ENCODE peak calls at places on chromosomes 4 and X, in five cellular contexts. C, I, A, B and R are unnamed samples.
A peak's percentile ranks its signal among the peaks of the same experiment; 100 is the strongest.

GRCh38 chr4:143773998-143774898 is 73.8 kb upstream of the FREM3 start:
- DNase-seq in C (no peak), A (peak; percentile 59), B (peak; percentile 36), I (peak; percentile 84), R (no peak)

GRCh38 chrX:40174594-40175415 is 77.0 kb upstream of the BCOR start:
- DNase-seq in I (peak; percentile 37), C (peak; percentile 74), B (no peak), A (no peak), R (peak; percentile 54)

GRCh38 chr4:27973056-27973455 is 1112.4 kb downstream of the STIM2 start:
- DNase-seq in I (no peak), C (no peak), B (no peak), A (no peak), R (no peak)

GRCh38 chrX:74250574-74250973 is 53.4 kb upstream of the ZCCHC13 start:
- DNase-seq in I (no peak), B (no peak), C (no peak), A (no peak), R (no peak)

GRCh38 chr4:151727365-151727764 is 33.4 kb downstream of the GATB start:
- DNase-seq in B (no peak), A (no peak), C (no peak), I (no peak), R (no peak)

GRCh38 chr4:80989921-80990544 is 40.5 kb upstream of the BMP3 start:
- DNase-seq in C (no peak), A (no peak), I (peak; percentile 43), B (peak; percentile 12), R (no peak)

GRCh38 chr4:84814100-84814750 is 152.3 kb downstream of the WDFY3 start:
- DNase-seq in I (no peak), B (no peak), C (no peak), A (no peak), R (no peak)

GRCh38 chr4:2334826-2335728 is 73.2 kb upstream of the MXD4 start:
- DNase-seq in A (peak; percentile 27), I (no peak), C (no peak), B (peak; percentile 7), R (no peak)

GRCh38 chr4:140296871-140297570 is 76.4 kb upstream of the SCOC start:
- DNase-seq in A (no peak), I (peak; percentile 47), C (peak; percentile 44), B (no peak), R (no peak)

GRCh38 chr4:2852481-2852881 is 8.8 kb downstream of the ADD1 start:
- DNase-seq in A (no peak), C (no peak), I (peak; percentile 33), B (no peak), R (peak; percentile 73)

GRCh38 chr4:28686618-28687017 is 1826.0 kb downstream of the STIM2 start:
- DNase-seq in C (no peak), B (no peak), I (peak; percentile 84), A (no peak), R (no peak)

GRCh38 chrX:58025979-58026378 is 115.7 kb upstream of the ZXDA start:
- DNase-seq in B (peak; percentile 33), I (peak; percentile 38), A (no peak), C (no peak), R (no peak)

GRCh38 chr4:184350213-184350817 is 124.0 kb downstream of the IRF2 start:
- DNase-seq in C (no peak), A (no peak), I (no peak), B (no peak), R (no peak)

GRCh38 chr4:86999244-86999643 is 64.4 kb downstream of the AFF1 start:
- DNase-seq in B (no peak), I (no peak), C (no peak), A (no peak), R (no peak)

GRCh38 chrX:38055170-38055847 is 49.0 kb downstream of the SYTL5 start:
- DNase-seq in C (no peak), I (peak; percentile 25), A (no peak), B (no peak), R (peak; percentile 5)

GRCh38 chrX:38050806-38051205 is 44.5 kb downstream of the SYTL5 start:
- DNase-seq in C (no peak), A (no peak), I (no peak), B (no peak), R (no peak)

GRCh38 chrX:38048886-38049285 is 42.5 kb downstream of the SYTL5 start:
- DNase-seq in A (no peak), C (no peak), I (no peak), B (no peak), R (no peak)

DNA sequence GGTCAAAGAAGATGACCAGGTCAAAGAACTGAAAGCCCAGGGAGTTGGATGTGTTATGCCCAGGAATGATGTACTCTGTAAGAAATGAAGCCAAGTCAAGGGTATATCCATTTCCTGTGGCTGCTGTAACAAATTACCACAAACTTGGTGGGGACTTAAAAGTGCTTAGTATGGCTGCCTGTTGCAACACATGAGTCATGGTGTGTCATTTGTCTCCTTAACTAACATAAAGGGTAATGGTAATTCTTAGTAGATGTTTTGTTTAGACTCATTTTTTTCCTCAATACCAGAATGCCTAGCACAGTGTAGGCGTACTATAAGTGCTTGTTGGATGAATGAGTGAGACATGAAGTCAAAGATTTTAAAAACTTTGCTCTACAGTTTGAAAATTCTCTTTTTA is 45.7 kb downstream of the SYTL5 start:
- DNase-seq in A (no peak), I (no peak), B (no peak), C (no peak), R (no peak)
- H3K27ac ChIP-seq in A (no peak overlapping the region), I (no peak overlapping the region), B (no peak overlapping the region), C (no peak overlapping the region), R (no peak overlapping the region)

GRCh38 chrX:151000901-151001301 is 17.8 kb downstream of the HMGB3 start:
- DNase-seq in C (no peak), A (no peak), B (no peak), I (no peak), R (no peak)

GRCh38 chrX:151006410-151007109 is 23.4 kb downstream of the HMGB3 start:
- DNase-seq in C (no peak), B (no peak), I (no peak), A (no peak), R (no peak)

GRCh38 chrX:151009582-151009981 is 26.4 kb downstream of the HMGB3 start:
- DNase-seq in A (no peak), C (no peak), I (no peak), B (no peak), R (no peak)

DNA sequence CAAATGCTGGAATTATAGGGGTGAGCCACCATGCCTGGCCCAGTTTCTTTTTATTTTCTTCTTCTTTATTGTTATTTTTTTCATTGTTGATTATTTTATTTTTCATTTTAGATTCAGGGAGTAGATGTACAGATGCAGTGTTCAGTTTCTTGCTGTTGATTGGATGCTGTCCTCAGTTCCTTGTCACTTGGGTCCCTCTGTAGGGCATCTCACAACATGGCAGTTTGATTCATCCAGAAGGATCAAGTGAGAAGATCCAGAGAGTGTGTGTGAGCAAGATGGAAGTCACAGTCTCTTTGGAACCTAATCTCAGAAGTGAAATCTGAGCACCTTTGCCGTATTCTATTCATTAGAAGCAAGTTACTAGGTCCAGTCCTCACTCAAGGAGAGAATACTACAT is 20.9 kb downstream of the HMGB3 start:
- DNase-seq in B (no peak), I (no peak), C (no peak), A (no peak), R (no peak)
- TF ChIP-seq CTCF in B (no peak), I (no peak), C (no peak), A (no peak), R (peak; percentile 23)

DNA sequence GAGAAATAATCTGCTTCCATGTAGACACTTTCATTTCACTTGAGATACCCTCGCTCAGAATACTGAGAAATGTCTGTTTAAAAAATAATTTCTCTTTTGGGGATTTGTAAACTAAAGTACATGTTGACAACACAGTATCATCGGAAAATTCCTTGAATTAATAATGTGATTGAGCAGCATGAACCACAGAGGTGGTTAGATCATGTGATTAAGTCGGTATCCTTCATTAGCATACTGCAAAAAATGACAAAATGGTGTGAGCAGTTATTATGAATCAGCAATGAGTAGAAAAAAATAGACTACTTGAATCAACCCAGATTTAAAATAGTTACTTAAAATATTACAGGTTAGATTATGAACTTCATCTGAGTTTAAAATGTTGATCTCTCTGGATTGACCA is 14.1 kb downstream of the MAP7D3 start:
- DNase-seq in C (no peak), B (no peak), A (no peak), I (no peak), R (no peak)
- H3K36me3 ChIP-seq in C (no peaks in the 10 kb centered on the region), B (no peaks in the 10 kb centered on the region), A (no peaks in the 10 kb centered on the region), I (no peaks in the 10 kb centered on the region), R (no peaks in the 10 kb centered on the region)

GRCh38 chr4:174505892-174506291 is 16.4 kb downstream of the HPGD start:
- DNase-seq in B (no peak), A (no peak), I (no peak), C (no peak), R (no peak)

GRCh38 chr4:174505012-174505411 is 17.3 kb downstream of the HPGD start:
- DNase-seq in C (no peak), A (no peak), B (no peak), I (no peak), R (no peak)

DNA sequence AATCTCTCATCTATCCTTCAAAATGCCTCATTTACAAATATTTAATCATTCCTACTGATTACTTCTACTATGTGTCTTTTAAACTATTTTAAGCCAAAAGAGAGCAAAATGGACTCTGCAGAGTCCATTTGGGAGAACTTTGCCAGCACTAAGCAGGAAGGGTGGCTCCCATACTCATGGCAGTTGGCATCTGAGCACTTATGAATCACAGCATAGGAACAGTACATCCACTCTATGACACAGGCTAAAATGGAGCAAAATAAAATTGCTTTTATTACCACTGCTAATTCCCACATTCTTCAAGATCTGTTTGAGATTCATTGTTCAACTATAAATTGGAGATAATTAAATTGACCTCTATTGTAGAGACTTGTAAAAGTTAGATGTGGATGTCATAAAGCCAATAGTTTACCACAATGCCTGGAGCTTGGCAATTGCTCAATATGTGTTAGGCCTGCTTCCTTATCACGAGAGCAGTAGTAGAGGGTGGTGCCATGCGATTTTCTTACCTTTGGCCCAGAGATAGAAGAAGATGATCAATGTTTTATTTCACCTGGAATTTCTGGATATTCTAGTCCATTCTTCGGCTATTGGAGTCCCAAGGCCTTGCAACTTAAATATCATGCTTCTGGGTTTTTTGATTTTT is 19.1 kb downstream of the HPGD start:
- DNase-seq in C (no peak), B (no peak), I (no peak), A (no peak), R (no peak)
- H3K27ac ChIP-seq in C (no peak overlapping the region), B (no peak overlapping the region), I (no peak overlapping the region), A (no peak overlapping the region), R (no peak overlapping the region)

GRCh38 chr4:73573794-73574528 is 46.3 kb downstream of the RASSF6 start:
- DNase-seq in C (peak; percentile 54), B (no peak), A (peak; percentile 67), I (peak; percentile 75), R (no peak)
- TF ChIP-seq CTCF in C (no peak), B (no peak), A (peak; percentile 26), I (no peak), R (peak; percentile 31)

GRCh38 chr4:120017939-120018692 is 48.5 kb downstream of the MAD2L1 start:
- DNase-seq in A (no peak), B (no peak), I (no peak), C (no peak), R (no peak)

DNA sequence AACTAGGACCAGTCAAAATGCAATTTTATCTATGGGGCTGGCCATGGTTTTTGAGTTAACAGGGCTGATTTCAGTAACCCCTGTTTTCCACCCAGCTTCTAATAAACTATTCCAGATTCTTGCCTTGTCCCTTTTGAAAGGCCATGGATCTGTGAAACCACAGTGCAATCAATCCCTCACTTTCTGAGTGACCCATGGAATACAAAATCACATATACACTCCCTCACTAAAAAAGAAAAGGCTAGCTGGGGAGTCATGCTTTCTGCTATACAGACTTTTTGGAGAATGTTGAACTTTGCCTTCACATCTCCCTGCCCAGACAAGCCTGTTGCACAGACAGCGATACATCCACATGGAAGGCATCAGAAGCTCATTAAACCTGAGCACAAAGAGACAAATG is 47.9 kb downstream of the MAD2L1 start:
- DNase-seq in C (no peak), I (no peak), A (no peak), B (no peak), R (no peak)
- H3K36me3 ChIP-seq in C (no peaks in the 10 kb centered on the region), I (no peaks in the 10 kb centered on the region), A (no peaks in the 10 kb centered on the region), B (no peaks in the 10 kb centered on the region), R (no peaks in the 10 kb centered on the region)

GRCh38 chr4:22031423-22031822 is 82.9 kb upstream of the KCNIP4 start:
- DNase-seq in B (no peak), C (no peak), A (no peak), I (no peak), R (no peak)
- H3K27ac ChIP-seq in B (no peak overlapping the region), C (no peak overlapping the region), A (no peak overlapping the region), I (no peak overlapping the region), R (no peak overlapping the region)